ENCODE peak calls at places on chromosomes 13 and 19, in six cellular contexts. G, S, F, Q, B and J are unnamed samples.

GRCh38 chr13:50125306-50125555 is 110.0 kb downstream of the KCNRG start:
- DNase-seq in B (no peak), S (no peak), F (no peak), G (no peak), Q (no peak), J (no peak)

GRCh38 chr19:13172335-13173128 is 22.3 kb downstream of the IER2 start:
- DNase-seq in G (peak), S (peak), F (no peak), B (peak), Q (no peak), J (peak)

GRCh38 chr13:102090532-102090931 is 311.3 kb downstream of the FGF14 start:
- DNase-seq in F (no peak), B (no peak), Q (no peak), G (no peak), S (no peak), J (no peak)

GRCh38 chr19:17775245-17775927 is 19.6 kb upstream of the B3GNT3 start:
- DNase-seq in G (no peak), S (peak), F (no peak), B (no peak), Q (no peak), J (no peak)

GRCh38 chr19:38975861-38976271 is 324 bp upstream of the FBXO17 start:
- DNase-seq in B (no peak), Q (no peak), S (no peak), F (peak), G (peak), J (no peak)

GRCh38 chr13:32164622-32165268 is 133.2 kb downstream of the FRY start:
- DNase-seq in B (no peak), G (no peak), Q (no peak), F (no peak), S (no peak), J (no peak)

GRCh38 chr19:32581704-32582164 is 744 bp downstream of the PDCD5 start:
- DNase-seq in G (no peak), F (no peak), B (no peak), S (no peak), Q (no peak), J (no peak)

GRCh38 chr13:80070024-80070703 is 270.8 kb downstream of the SPRY2 start:
- DNase-seq in F (no peak), B (no peak), S (no peak), Q (no peak), G (no peak), J (no peak)

GRCh38 chr13:75226092-75226491 is 255.9 kb downstream of the TBC1D4 start:
- DNase-seq in B (no peak), G (no peak), Q (no peak), S (no peak), F (no peak), J (no peak)

GRCh38 chr19:4445963-4446668 is 11.5 kb downstream of the UBXN6 start:
- DNase-seq in Q (no peak), F (no peak), S (no peak), G (no peak), B (no peak), J (no peak)

GRCh38 chr13:109704771-109705628 is 81.4 kb downstream of the IRS2 start:
- DNase-seq in S (peak), F (no peak), B (peak), Q (no peak), G (peak), J (peak)

GRCh38 chr13:20546559-20546958 is 20.4 kb upstream of the IFT88 start:
- DNase-seq in Q (no peak), S (no peak), B (no peak), G (no peak), F (no peak), J (no peak)

GRCh38 chr19:58531052-58531600 is 11.5 kb upstream of the ZBTB45 start:
- DNase-seq in G (no peak), S (no peak), F (no peak), Q (no peak), B (no peak), J (no peak)

GRCh38 chr13:105410602-105411001 is 1124.9 kb downstream of the EFNB2 start:
- DNase-seq in S (peak), B (no peak), G (no peak), Q (no peak), F (no peak), J (peak)

GRCh38 chr19:43465468-43466120 is at the start of gene LYPD3:
- DNase-seq in S (peak), F (no peak), G (peak), Q (no peak), B (no peak), J (peak)

GRCh38 chr13:44818016-44818415 is 171.3 kb downstream of the NUFIP1 start:
- DNase-seq in F (no peak), B (no peak), S (no peak), Q (no peak), G (no peak), J (no peak)

GRCh38 chr13:26923824-26924605 is 163.4 kb upstream of the GPR12 start:
- DNase-seq in B (no peak), F (no peak), S (no peak), Q (no peak), G (no peak), J (no peak)

GRCh38 chr13:67086260-67086659 is 143.9 kb downstream of the PCDH9 start:
- DNase-seq in Q (no peak), B (no peak), F (no peak), S (no peak), G (no peak), J (no peak)

GRCh38 chr13:48393698-48394085 is 19.2 kb downstream of the LPAR6 start:
- DNase-seq in F (no peak), G (no peak), B (no peak), S (no peak), Q (no peak), J (no peak)

GRCh38 chr19:18698321-18699167 is 15.1 kb downstream of the CRTC1 start:
- DNase-seq in S (no peak), B (no peak), G (no peak), Q (no peak), F (no peak), J (no peak)

GRCh38 chr13:75416327-75417005 is 65.5 kb downstream of the TBC1D4 start:
- DNase-seq in F (no peak), B (no peak), G (no peak), S (no peak), Q (no peak), J (no peak)

GRCh38 chr13:21671793-21672680 is 1.2 kb downstream of the FGF9 start:
- DNase-seq in B (no peak), Q (no peak), F (no peak), S (no peak), G (no peak), J (no peak)

GRCh38 chr19:13953021-13953531 is 767 bp downstream of the DCAF15 start:
- DNase-seq in G (peak), S (peak), F (no peak), Q (no peak), B (peak), J (no peak)

GRCh38 chr13:50065712-50066111 is 50.5 kb downstream of the KCNRG start:
- DNase-seq in Q (no peak), F (no peak), G (no peak), S (no peak), B (no peak), J (no peak)

GRCh38 chr13:30235206-30235605 is 72.1 kb downstream of the KATNAL1 start:
- DNase-seq in S (no peak), G (no peak), B (no peak), F (no peak), Q (no peak), J (no peak)

GRCh38 chr13:90105881-90106496 is 1241.5 kb upstream of the MIR17HG start:
- DNase-seq in B (no peak), Q (no peak), F (no peak), G (no peak), S (no peak), J (no peak)

GRCh38 chr19:38034153-38034835 is 127.3 kb downstream of the SIPA1L3 start:
- DNase-seq in G (no peak), Q (no peak), S (no peak), B (no peak), F (no peak), J (no peak)

GRCh38 chr19:2251577-2252480 is 2.7 kb downstream of the AMH start:
- DNase-seq in F (no peak), B (no peak), S (no peak), G (no peak), Q (no peak), J (no peak)

GRCh38 chr19:2250765-2251576 is 1.8 kb downstream of the AMH start:
- DNase-seq in F (no peak), S (no peak), B (no peak), Q (no peak), G (no peak), J (no peak)

GRCh38 chr19:2248136-2249009 is 750 bp upstream of the AMH start:
- DNase-seq in S (no peak), Q (no peak), F (no peak), G (no peak), B (no peak), J (no peak)

GRCh38 chr19:2249010-2249866 is at the start of gene AMH:
- DNase-seq in S (no peak), Q (no peak), F (no peak), B (no peak), G (no peak), J (no peak)

DNA sequence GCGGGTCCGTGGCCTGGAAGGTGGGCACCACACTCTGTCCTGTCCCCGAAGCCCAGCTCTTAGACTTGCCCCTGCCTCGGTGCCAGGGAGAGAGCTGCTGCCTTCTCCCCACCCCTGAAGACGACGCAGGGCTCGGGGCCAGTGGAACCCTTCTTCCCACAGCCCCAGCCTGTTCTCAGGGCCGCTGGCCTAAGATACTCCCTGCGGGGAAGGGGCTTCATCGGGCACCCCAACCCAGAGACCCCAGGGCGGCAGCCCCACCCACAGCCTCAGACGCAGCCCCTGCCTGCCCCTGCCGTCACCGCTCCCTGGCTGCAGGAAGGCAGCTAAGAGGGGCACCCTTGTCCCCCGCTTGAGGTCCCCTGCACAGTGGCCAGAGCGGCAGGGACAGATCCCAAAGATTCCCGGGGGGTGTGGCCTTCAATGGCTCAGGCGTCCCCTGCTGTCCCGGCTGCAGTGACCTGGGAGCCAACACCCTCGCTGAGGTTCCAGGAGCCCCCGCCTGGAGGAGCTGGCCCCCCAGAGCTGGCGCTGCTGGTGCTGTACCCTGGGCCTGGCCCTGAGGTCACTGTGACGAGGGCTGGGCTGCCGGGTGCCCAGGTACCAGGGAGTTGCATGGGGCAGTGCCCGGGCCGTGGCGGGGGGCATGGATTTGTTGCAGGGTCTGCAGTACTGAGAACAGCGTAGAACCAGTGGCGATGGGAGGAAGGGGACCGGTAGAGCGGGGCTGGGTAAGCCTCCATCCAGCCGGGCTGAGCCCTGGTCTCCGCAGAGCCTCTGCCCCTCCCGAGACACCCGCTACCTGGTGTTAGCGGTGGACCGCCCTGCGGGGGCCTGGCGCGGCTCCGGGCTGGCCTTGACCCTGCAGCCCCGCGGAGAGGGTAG is 999 bp downstream of the AMH start:
- DNase-seq in G (no peak), S (no peak), Q (no peak), B (no peak), F (no peak), J (no peak)
- TF ChIP-seq POLR2AphosphoS5 in G (no peak), S (no peak), Q (no peak), B (no peak), F (peak), J (no peak)

DNA sequence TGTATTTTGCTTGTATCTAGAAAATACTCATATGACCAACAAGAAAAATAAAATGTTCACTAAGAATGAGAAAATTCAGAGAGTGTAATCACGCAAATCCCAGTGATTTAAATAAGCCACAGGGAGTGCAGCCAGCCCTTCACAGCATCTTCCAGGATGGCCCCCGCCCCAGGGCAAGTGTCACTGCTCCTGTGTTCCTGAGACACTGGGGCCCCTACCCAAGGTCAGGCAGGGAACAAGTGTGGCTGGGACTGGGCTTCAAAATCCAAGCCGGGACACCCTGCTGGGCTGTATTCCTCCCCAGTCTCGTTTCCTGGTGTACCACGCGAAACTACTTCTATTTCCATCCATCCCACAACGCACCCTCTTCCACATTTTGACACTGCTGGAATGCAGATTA is 18.1 kb upstream of the CCNP start:
- DNase-seq in S (no peak), Q (no peak), F (no peak), B (no peak), G (no peak), J (no peak)
- TF ChIP-seq POLR2AphosphoS5 in S (no peak), Q (no peak), F (no peak), B (no peak), G (no peak), J (no peak)

GRCh38 chr13:99278199-99278598 is 20.0 kb upstream of the GPR18 start:
- DNase-seq in S (no peak), Q (no peak), F (no peak), B (no peak), G (no peak), J (no peak)

GRCh38 chr13:99278843-99279242 is 20.7 kb upstream of the GPR18 start:
- DNase-seq in S (no peak), F (no peak), G (no peak), B (no peak), Q (no peak), J (no peak)

GRCh38 chr13:99280166-99280565 is 22.0 kb upstream of the GPR18 start:
- DNase-seq in B (no peak), Q (no peak), G (no peak), S (no peak), F (no peak), J (no peak)

GRCh38 chr13:99276706-99277105 is 18.5 kb upstream of the GPR18 start:
- DNase-seq in B (no peak), Q (no peak), G (no peak), F (no peak), S (no peak), J (no peak)

DNA sequence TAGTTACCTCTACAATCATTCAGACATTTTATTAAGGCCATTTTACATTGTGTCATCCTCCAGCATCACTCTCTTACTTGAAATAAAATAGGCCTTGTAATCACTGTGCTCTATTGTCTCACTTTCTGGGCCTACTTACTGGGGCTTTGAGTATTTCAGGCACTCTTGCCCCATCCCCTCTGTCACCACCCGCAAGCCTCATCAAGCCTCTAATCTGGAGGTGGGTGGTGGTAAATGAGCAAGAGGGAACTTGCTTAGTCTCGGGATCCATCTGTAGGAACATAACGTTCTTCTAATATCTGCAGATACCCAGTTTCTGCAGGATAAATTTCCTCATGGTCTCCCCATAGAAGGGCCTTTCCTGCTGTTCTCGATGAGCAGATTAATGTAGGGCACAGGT is 19.4 kb upstream of the GPR18 start:
- DNase-seq in Q (no peak), B (no peak), S (no peak), G (no peak), F (no peak), J (no peak)
- TF ChIP-seq POLR2AphosphoS5 in Q (no peak), B (no peak), S (no peak), G (no peak), F (no peak), J (no peak)

DNA sequence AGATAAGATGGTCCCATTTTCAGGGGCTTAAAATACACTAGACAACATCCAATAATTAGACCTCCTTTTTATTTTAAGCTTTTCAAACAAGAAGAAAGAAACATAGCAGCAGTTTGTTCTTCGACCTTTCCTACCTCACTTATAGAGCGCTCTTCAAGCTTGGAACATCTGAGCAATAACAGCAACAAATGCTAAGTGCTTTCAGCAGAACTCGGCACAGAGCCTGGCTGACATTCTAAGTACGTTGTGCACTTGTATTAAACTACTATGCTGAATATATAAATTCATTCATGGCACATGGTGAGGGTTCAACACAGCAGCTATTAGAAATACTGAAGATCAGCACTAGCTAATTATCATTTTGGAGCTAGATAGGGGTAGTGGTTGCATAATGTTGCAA is 256.1 kb upstream of the MAB21L1 start:
- DNase-seq in B (peak), F (no peak), S (no peak), G (no peak), Q (no peak), J (no peak)
- TF ChIP-seq POLR2AphosphoS5 in B (no peak), F (no peak), S (no peak), G (no peak), Q (no peak), J (no peak)

GRCh38 chr19:53520547-53521372 is 17.2 kb upstream of the ZNF331 start:
- DNase-seq in Q (no peak), S (peak), B (peak), G (peak), F (peak), J (peak)
- TF ChIP-seq POLR2AphosphoS5 in Q (peak), S (peak), B (peak), G (peak), F (no peak), J (peak)

GRCh38 chr19:5692785-5693194 is 2.7 kb downstream of the RPL36 start:
- DNase-seq in F (no peak), B (no peak), S (no peak), Q (no peak), G (no peak), J (peak)

GRCh38 chr19:5690955-5691204 is 785 bp downstream of the RPL36 start:
- DNase-seq in G (no peak), S (no peak), Q (no peak), B (no peak), F (no peak), J (no peak)

GRCh38 chr19:5693195-5694166 is 3.4 kb downstream of the RPL36 start:
- DNase-seq in B (peak), F (no peak), Q (no peak), G (no peak), S (no peak), J (peak)

GRCh38 chr19:5691205-5691929 is 1.3 kb downstream of the RPL36 start:
- DNase-seq in F (no peak), Q (no peak), S (peak), G (no peak), B (peak), J (peak)

DNA sequence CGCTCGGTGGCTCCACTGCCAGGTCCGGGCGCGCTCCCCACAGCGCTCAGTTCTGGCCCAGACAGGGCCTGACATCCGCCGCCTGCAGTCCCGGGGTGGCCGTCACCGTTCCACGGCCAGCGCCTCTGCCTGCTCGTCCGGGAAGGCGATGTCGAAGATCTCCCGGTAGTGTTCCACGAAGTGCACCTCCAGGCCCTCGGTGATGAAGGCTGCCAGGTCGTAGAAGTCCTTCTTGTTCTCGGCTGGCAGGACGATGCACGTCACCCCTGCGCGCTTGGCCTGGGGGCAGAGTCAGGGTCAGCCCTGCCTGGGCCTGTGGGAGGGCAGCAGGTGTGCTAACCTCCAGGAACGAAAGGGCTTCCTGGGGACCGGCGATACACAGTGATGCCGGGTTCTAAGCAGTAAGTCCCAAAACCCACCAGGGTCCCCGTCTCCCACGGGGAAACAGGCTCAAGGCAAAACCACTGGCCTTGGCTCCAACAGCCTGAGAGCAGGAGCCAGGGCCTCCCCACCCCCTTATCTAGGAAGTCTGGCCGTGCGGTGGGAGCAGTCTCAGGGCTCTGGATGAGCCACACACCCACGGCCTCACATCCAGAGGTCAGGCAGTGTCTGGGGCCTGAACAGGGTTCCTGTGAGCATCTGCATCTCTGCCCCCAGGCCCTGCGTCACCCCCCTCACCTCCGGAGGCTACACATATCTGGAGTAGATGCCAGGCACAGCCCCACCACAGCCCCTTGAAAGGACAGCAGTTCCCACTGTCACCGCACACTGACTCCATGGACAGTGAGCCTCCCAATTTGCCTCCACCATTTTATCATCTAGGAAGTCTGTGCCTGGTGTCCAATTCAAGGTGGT is 2.1 kb downstream of the RPL36 start:
- DNase-seq in Q (no peak), B (peak), S (no peak), F (no peak), G (no peak), J (peak)
- TF ChIP-seq POLR2AphosphoS5 in Q (no peak), B (no peak), S (no peak), F (no peak), G (no peak), J (no peak)

DNA sequence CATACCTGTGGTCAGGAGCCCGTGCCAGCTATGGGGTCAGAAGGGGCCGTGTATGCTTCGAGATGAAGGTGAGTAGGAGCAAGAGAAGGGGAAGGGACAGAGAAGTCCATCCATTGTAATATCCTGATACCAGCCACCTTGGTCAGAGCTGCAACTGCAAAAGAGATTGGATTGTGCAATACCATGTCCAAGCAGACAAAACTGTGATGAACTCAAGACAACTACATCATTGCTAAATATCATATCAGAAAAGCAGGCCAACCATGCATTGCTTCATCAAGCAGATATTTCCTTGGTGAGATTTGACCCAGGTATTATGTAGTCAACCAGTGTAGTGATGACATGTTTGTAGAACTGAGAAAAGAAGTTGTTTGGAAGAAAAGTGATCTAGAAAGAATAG is 12.1 kb downstream of the HNRNPUL1 start:
- DNase-seq in F (no peak), G (no peak), Q (no peak), B (no peak), S (no peak), J (no peak)
- TF ChIP-seq POLR2AphosphoS5 in F (no peak), G (peak), Q (no peak), B (no peak), S (no peak), J (no peak)

GRCh38 chr19:46618670-46619231 is 6.1 kb downstream of the PTGIR start:
- DNase-seq in Q (no peak), G (no peak), S (peak), F (no peak), B (no peak), J (no peak)
- TF ChIP-seq POLR2AphosphoS5 in Q (no peak), G (no peak), S (peak), F (no peak), B (no peak), J (no peak)